ENCODE peak calls at places on chromosomes 6 and 20, in ten cellular contexts. P is Peyer's patch, M is right lobe of liver, G is IMR-90, R is suprapubic skin, Z is ovary, S is K562, Y is spleen, J is HCT116, V is adrenal gland. K is an unnamed sample.

GRCh38 chr6:154426997-154427396 is 70.4 kb upstream of the IPCEF1 start:
- DNase-seq in J (no peak), V (no peak), S (no peak), Z (no peak), P (no peak), Y (no peak), R (no peak), M (no peak), G (no peak), K (no peak)

GRCh38 chr6:130893277-130893676 is 66.1 kb downstream of the SMLR1 start:
- DNase-seq in P (no peak), Z (no peak), J (no peak), Y (no peak), G (no peak), R (no peak), M (no peak), S (no peak), V (no peak), K (no peak)

GRCh38 chr6:150316936-150317335 is 51.9 kb upstream of the IYD start:
- DNase-seq in V (no peak), S (no peak), Z (no peak), M (no peak), P (no peak), J (no peak), Y (no peak), R (no peak), G (no peak), K (no peak)

GRCh38 chr6:158803733-158804143 is 15.4 kb downstream of the EZR start:
- DNase-seq in Z (no peak), J (no peak), G (no peak), V (no peak), R (no peak), Y (no peak), S (no peak), M (no peak), P (peak), K (no peak)

GRCh38 chr6:13445005-13445743 is 42.2 kb downstream of the GFOD1 start:
- DNase-seq in P (peak), S (no peak), Z (peak), Y (peak), R (no peak), G (peak), M (peak), J (no peak), V (peak), K (peak)

GRCh38 chr6:53524455-53524815 is 20.5 kb downstream of the GCLC start:
- DNase-seq in M (no peak), R (no peak), V (no peak), G (peak), Y (no peak), Z (no peak), J (no peak), S (no peak), P (no peak), K (no peak)

GRCh38 chr6:157113389-157113788 is 209.9 kb downstream of the TMEM242 start:
- DNase-seq in M (no peak), G (no peak), S (no peak), Z (no peak), P (no peak), V (no peak), Y (no peak), J (no peak), R (no peak), K (no peak)

GRCh38 chr6:131858765-131859490 is 51.1 kb downstream of the ENPP1 start:
- DNase-seq in G (peak), S (no peak), V (no peak), Y (no peak), J (no peak), P (no peak), Z (no peak), R (no peak), M (no peak), K (no peak)

GRCh38 chr20:62924567-62925419 is 1.5 kb downstream of the DIDO1 start:
- DNase-seq in V (peak), R (peak), M (peak), G (peak), P (no peak), Y (no peak), S (no peak), J (no peak), Z (no peak), K (peak)

GRCh38 chr6:6581014-6581413 is 7.5 kb upstream of the LY86 start:
- DNase-seq in P (no peak), Y (no peak), V (no peak), G (no peak), S (no peak), Z (no peak), J (no peak), M (no peak), R (no peak), K (no peak)

GRCh38 chr6:29521006-29521680 is 33.4 kb upstream of the MAS1L start:
- DNase-seq in S (no peak), Y (no peak), M (no peak), G (no peak), V (no peak), R (no peak), J (no peak), P (no peak), Z (no peak), K (no peak)

GRCh38 chr6:119067091-119067490 is 11.4 kb downstream of the FAM184A start:
- DNase-seq in J (no peak), V (no peak), S (peak), R (no peak), G (no peak), Y (no peak), M (no peak), Z (no peak), P (no peak), K (no peak)

GRCh38 chr20:33490934-33491656 is 1.2 kb downstream of the CBFA2T2 start:
- DNase-seq in J (no peak), Z (no peak), R (no peak), P (peak), S (no peak), M (no peak), Y (no peak), V (no peak), G (no peak), K (no peak)

GRCh38 chr20:21707999-21708737 is 2.7 kb downstream of the PAX1 start:
- DNase-seq in M (no peak), R (no peak), V (no peak), P (no peak), J (no peak), Y (no peak), Z (no peak), G (no peak), S (no peak), K (no peak)

GRCh38 chr20:46501961-46502360 is 11.4 kb downstream of the ZNF334 start:
- DNase-seq in S (no peak), Z (no peak), M (no peak), Y (no peak), R (no peak), G (no peak), V (no peak), P (no peak), J (no peak), K (no peak)

GRCh38 chr6:156559151-156559690 is 218.0 kb upstream of the ARID1B start:
- DNase-seq in P (no peak), G (no peak), Y (peak), Z (no peak), V (no peak), J (no peak), M (no peak), R (no peak), S (no peak), K (no peak)

GRCh38 chr6:137928286-137928685 is 61.2 kb downstream of the TNFAIP3 start:
- DNase-seq in Z (no peak), R (no peak), P (peak), S (no peak), J (no peak), M (no peak), Y (peak), G (no peak), V (no peak), K (no peak)

DNA sequence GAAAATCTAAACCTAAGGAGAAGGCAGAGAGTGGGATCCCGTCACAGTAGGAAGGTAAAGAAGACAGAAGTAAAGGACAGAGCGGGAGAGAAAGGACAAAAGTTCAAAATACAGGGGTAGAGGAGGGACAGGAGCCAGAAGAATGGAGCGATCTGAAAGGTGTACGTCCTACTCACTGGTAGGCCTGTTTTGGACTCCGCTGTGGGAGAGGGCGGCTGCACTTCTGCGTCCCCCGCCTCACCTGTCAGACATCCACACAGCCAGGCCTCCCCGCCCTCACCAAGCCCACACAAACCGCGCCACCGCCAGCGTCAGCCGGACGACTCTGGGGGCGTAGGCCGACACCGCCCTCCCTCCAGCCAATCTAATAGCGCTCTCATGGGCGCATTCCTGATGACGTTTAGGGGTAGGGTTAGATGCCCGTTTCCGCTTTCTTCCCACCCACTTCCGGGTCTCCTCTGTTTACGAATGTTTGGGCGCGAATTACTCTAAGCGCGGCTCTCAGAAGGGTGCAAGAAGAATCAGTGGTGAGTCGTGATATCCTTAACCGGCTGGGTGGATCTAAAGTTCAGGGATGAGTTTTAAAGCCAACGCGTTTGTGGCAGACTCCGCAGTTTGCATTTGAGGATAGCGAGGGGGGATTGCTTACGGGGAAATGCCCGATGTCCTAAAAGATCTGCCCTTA is at the start of the genes CENPQ and MMUT:
- DNase-seq in V (peak), J (peak), Z (peak), M (peak), S (peak), P (peak), G (peak), Y (peak), R (peak), K (peak)
- TF ChIP-seq POLR2A in V (peak), J (peak), Z (peak), M (peak), S (peak), P (peak), G (peak), Y (no peak), R (no peak), K (no peak)

DNA sequence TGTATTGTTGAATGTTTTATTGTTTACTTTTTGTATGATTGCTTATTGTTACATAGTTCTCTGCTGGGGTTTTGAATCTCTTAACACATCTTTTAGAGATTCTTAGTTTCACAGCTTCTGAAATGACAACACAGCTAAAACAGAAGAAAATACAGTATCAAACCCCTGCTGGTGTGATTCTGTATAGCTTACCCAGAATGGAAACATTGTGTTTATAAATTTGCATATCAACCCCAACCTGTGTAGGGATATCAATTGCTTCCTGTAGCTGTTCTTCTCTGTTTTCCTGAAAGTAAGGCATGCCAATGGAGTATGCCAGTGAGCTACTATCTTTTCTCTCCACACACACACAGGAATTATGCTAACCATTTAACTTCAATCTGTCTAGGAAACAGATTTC is 64.3 kb upstream of the ID4 start:
- DNase-seq in Y (no peak), R (no peak), J (no peak), G (no peak), M (no peak), P (no peak), V (no peak), Z (no peak), S (no peak), K (no peak)
- H3K27ac ChIP-seq in Y (no peak), R (no peak), J (no peak), G (no peak), M (no peak), P (no peak), V (no peak), Z (no peak), S (no peak), K (no peak)

GRCh38 chr6:31702819-31703716 is at the start of gene ABHD16A:
- DNase-seq in S (peak), Z (peak), P (peak), Y (peak), G (peak), J (peak), V (peak), R (peak), M (peak), K (peak)
- TF ChIP-seq POLR2A in S (peak), Z (peak), P (peak), Y (peak), G (peak), J (peak), V (peak), R (peak), M (peak), K (peak)

DNA sequence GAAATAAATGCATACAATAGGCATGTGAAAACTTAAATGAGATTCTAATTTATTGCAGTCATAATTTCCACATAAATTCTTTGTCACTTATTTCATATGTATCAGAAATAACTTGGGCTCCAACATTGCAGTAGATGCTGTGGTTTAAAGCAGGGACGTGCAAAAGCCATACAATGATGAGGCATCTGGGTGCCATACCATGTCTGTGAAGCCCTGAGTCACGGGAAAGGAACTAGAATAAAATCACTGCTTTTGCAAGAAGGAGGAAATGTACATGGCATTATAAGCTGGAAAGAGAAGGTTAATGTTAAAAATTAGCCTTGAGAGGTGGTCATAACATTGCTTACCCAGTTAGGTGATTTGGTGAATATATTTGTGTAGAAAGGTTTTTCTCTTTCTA is 180.4 kb downstream of the SASH1 start:
- DNase-seq in S (no peak), R (no peak), J (no peak), Y (no peak), G (peak), V (no peak), Z (no peak), M (no peak), P (no peak), K (no peak)
- H3K27ac ChIP-seq in S (no peak), R (no peak), J (no peak), Y (no peak), G (peak), V (no peak), Z (no peak), M (no peak), P (no peak), K (no peak)

GRCh38 chr20:326645-327031 is 1.3 kb downstream of the SOX12 start:
- DNase-seq in Y (peak), V (peak), R (no peak), J (no peak), M (peak), P (no peak), Z (no peak), S (no peak), G (no peak), K (no peak)
- TF ChIP-seq POLR2A in Y (no peak), V (no peak), R (no peak), J (no peak), M (no peak), P (no peak), Z (no peak), S (no peak), G (no peak), K (no peak)

DNA sequence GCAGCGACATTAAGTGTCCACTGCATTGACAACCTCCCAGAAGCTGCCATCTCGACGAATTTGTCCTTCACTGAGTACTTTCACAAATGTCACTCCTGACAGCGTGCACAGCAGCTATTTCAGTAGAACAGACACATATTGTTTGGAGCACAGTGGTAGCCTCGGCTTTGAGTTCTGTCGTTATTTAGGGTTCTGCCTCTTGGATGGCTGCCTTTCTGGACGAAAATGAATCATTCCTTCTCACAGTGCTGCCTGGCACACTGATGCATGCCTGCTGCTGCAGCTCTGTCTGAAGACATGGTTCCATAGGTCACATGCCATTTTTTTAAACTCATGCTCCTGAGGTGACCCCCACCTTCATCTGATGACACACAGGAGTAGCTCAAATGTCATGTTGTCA is 477.0 kb downstream of the C6orf118 start:
- DNase-seq in S (no peak), P (no peak), Z (no peak), R (no peak), V (no peak), J (no peak), Y (no peak), M (no peak), G (no peak), K (no peak)
- H3K27ac ChIP-seq in S (no peak), P (no peak), Z (no peak), R (no peak), V (no peak), J (no peak), Y (no peak), M (no peak), G (no peak), K (no peak)

GRCh38 chr6:11804706-11805105 is 26.1 kb upstream of the ADTRP start:
- DNase-seq in P (no peak), G (peak), Z (no peak), S (no peak), M (no peak), J (no peak), V (no peak), Y (no peak), R (no peak), K (no peak)

GRCh38 chr6:11804135-11804534 is 25.5 kb upstream of the ADTRP start:
- DNase-seq in Y (no peak), S (no peak), P (no peak), V (no peak), R (no peak), J (no peak), M (no peak), Z (no peak), G (peak), K (no peak)

GRCh38 chr6:11806561-11807317 is 28.1 kb upstream of the ADTRP start:
- DNase-seq in S (no peak), R (no peak), J (no peak), V (no peak), Y (no peak), Z (no peak), G (no peak), M (no peak), P (no peak), K (no peak)

GRCh38 chr6:11803596-11803981 is 25.0 kb upstream of the ADTRP start:
- DNase-seq in Z (no peak), Y (no peak), S (no peak), P (no peak), R (no peak), J (no peak), V (no peak), G (no peak), M (no peak), K (no peak)

DNA sequence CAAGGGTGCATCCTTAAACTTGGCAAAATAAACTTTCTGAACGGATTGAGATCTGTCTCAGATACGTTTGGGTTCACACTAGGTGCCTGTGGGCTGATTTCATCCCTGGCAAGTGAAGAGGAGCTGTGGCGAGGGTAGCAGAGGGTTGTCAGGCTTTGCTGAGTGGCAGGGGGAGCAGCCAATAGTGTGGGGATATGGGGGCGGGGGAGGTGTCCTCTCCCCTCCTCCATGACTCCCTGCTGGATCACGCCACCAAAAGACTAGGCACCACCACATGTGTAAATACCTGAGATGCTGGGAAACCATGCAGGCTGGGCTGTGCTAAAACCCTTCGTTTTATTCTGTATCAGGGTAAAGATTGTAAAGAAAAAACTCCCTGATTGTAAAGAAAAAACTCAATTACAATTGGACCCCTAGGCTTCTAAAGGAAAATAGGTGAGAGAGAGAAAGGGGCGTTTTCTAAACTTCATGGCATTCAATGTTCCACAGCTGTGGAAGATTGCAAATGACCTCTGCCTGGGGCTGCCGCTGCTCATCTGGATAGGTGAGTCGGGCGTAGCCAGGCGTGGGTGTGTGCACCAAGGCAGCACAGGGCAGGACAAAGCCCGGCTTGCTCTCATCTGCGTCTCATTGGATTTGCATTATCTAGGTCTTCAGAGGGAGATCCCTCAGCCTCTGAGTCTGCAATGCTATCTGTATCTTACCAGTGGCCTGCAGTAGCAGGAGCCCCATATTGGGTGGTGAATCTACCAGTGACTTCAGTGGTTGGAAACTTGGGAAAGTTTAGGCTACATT is 26.9 kb upstream of the ADTRP start:
- DNase-seq in V (no peak), Z (no peak), J (no peak), S (peak), G (no peak), M (no peak), R (no peak), Y (no peak), P (no peak), K (peak)
- TF ChIP-seq POLR2A in V (no peak), Z (no peak), J (no peak), S (no peak), G (no peak), M (no peak), R (no peak), Y (no peak), P (no peak), K (no peak)

DNA sequence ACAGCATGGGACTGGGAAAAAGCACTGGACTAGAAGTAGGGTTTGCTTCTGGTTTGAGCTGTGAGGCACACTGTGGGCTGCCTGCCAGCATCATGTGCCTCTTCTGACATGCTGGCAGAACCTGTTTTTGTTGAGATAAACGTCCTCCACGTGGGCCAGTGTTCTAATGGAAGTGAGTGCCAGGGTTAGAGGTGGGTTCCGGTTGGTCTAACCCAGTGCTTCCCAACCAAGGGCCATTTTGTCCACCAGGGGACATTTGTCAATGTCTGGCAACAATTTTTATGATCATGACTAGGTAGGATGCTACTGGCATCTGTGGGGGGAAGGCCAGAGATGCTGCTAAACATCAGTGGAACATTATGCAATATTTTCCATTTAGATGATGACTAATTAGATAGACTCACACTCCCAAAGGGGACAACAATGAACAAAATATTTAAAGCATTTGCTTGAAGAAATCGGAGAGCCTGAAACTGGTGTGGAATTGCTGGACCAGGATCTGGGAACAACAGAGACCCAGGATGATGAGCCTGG is 7.8 kb upstream of the APMAP start:
- DNase-seq in S (no peak), V (peak), G (peak), R (peak), J (no peak), Y (peak), P (peak), Z (peak), M (no peak), K (peak)
- H3K27ac ChIP-seq in S (no peak), V (no peak), G (no peak), R (peak), J (no peak), Y (no peak), P (peak), Z (no peak), M (no peak), K (no peak)